ENCODE peak calls at places on chromosome 22, in eight cellular contexts. Y, U, K, E, S, X, F and Q are unnamed samples.

GRCh38 chr22:39725351-39726035 is 154.9 kb downstream of the CACNA1I start:
- DNase-seq in Y (no peak), U (no peak), K (no peak), E (no peak), S (no peak), X (no peak), F (no peak), Q (no peak)

GRCh38 chr22:24321999-24322398 is 51.4 kb downstream of the SPECC1L start:
- DNase-seq in Y (no peak), U (no peak), K (no peak), E (no peak), S (no peak), X (no peak), F (no peak), Q (no peak)

GRCh38 chr22:23035557-23036277 is 34.6 kb upstream of the GNAZ start:
- DNase-seq in Y (no peak), U (no peak), K (no peak), E (no peak), S (no peak), X (no peak), F (no peak), Q (no peak)

GRCh38 chr22:25903294-25903693 is 161.3 kb downstream of the MYO18B start:
- DNase-seq in Y (no peak), U (no peak), K (no peak), E (no peak), S (no peak), X (no peak), F (no peak), Q (no peak)

GRCh38 chr22:46066691-46067090 is 83.6 kb upstream of the PPARA start:
- DNase-seq in Y (peak; percentile 55), U (peak; percentile 20), K (no peak), E (peak; percentile 48), S (no peak), X (peak; percentile 26), F (peak; percentile 42), Q (no peak)

GRCh38 chr22:25475554-25476022 is 88.9 kb upstream of the GRK3 start:
- DNase-seq in Y (no peak), U (peak; percentile 45), K (no peak), E (no peak), S (no peak), X (no peak), F (no peak), Q (peak; percentile 69)

GRCh38 chr22:39349967-39350802 is at the start of gene SYNGR1:
- DNase-seq in Y (no peak), U (peak; percentile 33), K (no peak), E (no peak), S (no peak), X (no peak), F (no peak), Q (no peak)

GRCh38 chr22:26436903-26437515 is 7.9 kb downstream of the ASPHD2 start:
- DNase-seq in Y (no peak), U (no peak), K (no peak), E (no peak), S (no peak), X (no peak), F (peak; percentile 80), Q (no peak)

GRCh38 chr22:24954114-24954463 is 1.6 kb downstream of the KIAA1671 start:
- DNase-seq in Y (no peak), U (no peak), K (no peak), E (no peak), S (no peak), X (no peak), F (peak; percentile 48), Q (no peak)

GRCh38 chr22:19181786-19182471 is 3.4 kb upstream of the SLC25A1 start:
- DNase-seq in Y (no peak), U (no peak), K (no peak), E (no peak), S (no peak), X (no peak), F (peak; percentile 16), Q (no peak)

GRCh38 chr22:22692707-22693530 is 48.5 kb downstream of the GGTLC2 start:
- DNase-seq in Y (no peak), U (no peak), K (no peak), E (no peak), S (peak; percentile 49), X (no peak), F (peak; percentile 90), Q (no peak)

GRCh38 chr22:46010177-46010867 is 33.4 kb upstream of the WNT7B start:
- DNase-seq in Y (peak; percentile 14), U (peak; percentile 16), K (no peak), E (no peak), S (no peak), X (no peak), F (no peak), Q (no peak)

GRCh38 chr22:38766076-38766777 is 10.4 kb upstream of the SUN2 start:
- DNase-seq in Y (peak; percentile 71), U (no peak), K (no peak), E (peak; percentile 84), S (peak; percentile 41), X (no peak), F (peak; percentile 77), Q (no peak)

GRCh38 chr22:26548984-26549383 is 36.7 kb upstream of the TFIP11 start:
- DNase-seq in Y (no peak), U (no peak), K (no peak), E (no peak), S (no peak), X (no peak), F (no peak), Q (no peak)

GRCh38 chr22:49962751-49963646 is 2.4 kb downstream of the PIM3 start:
- DNase-seq in Y (peak; percentile 54), U (peak; percentile 26), K (no peak), E (peak; percentile 74), S (no peak), X (peak; percentile 60), F (peak; percentile 59), Q (no peak)

GRCh38 chr22:30159561-30160353 is 79.5 kb downstream of the HORMAD2 start:
- DNase-seq in Y (no peak), U (no peak), K (peak; percentile 54), E (no peak), S (no peak), X (no peak), F (no peak), Q (peak; percentile 62)

GRCh38 chr22:24500251-24500820 is 5.2 kb downstream of the UPB1 start:
- DNase-seq in Y (no peak), U (no peak), K (no peak), E (no peak), S (no peak), X (no peak), F (no peak), Q (no peak)

GRCh38 chr22:39908737-39909136 is 7.9 kb downstream of the GRAP2 start:
- DNase-seq in Y (no peak), U (no peak), K (no peak), E (no peak), S (no peak), X (no peak), F (no peak), Q (no peak)

GRCh38 chr22:38748487-38749136 is 7.2 kb downstream of the SUN2 start:
- DNase-seq in Y (no peak), U (no peak), K (no peak), E (no peak), S (no peak), X (no peak), F (no peak), Q (no peak)

GRCh38 chr22:23282089-23282501 is 101.8 kb downstream of the BCR start:
- DNase-seq in Y (peak; percentile 40), U (peak; percentile 50), K (no peak), E (peak; percentile 64), S (no peak), X (peak; percentile 95), F (peak; percentile 58), Q (no peak)

GRCh38 chr22:25062378-25063095 is 110.0 kb downstream of the KIAA1671 start:
- DNase-seq in Y (no peak), U (no peak), K (no peak), E (peak; percentile 1), S (peak; percentile 85), X (peak; percentile 56), F (peak; percentile 55), Q (no peak)

DNA sequence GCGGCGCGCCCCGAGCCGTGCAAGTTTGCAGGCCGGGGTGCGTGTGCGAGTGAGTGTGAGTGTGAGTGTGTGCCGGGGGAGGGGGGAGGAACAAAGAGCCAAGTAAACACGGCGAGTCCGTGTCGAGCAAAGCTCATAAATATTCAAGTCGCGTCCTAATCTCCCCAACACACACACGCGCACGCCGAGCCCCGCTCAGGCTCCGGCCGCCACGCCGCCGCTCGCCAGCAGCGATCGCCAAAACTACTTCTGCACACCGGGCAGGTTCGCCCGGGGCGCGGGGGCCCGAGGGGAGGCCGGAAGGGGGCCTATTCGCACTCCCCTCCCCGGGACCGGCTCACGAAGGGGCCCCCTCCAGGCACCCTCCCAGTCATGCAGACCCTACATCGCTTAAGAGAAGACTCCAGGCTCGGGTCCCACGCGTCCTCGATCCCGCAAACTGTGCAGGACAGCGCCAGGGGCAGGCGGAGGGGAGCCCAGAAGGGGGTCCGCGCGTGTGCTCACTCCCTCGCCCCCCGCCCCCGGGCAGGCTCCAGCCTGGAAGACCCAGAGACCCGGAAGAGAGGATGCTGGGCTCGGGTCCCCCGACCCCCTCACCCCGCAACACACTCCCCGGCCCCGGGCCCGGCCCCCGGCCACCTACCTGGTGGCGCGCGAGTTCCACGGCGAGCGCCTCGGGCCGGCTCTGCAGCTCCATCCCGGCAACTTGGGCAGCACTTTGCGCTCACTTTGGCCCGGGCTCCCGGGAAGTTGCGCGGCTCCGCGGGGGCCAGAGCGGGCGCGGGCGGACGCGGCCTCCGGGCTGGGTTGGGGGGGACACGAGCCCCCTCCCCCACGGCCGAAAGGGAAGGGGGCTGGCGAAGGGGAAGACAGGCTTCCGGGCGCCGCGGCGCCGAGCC is 703 bp downstream of the PHF21B start:
- DNase-seq in Y (no peak), U (no peak), K (no peak), E (no peak), S (no peak), X (no peak), F (no peak), Q (no peak)
- H3K4me3 ChIP-seq in Y (peak overlapping the region; percentile 25), U (peak overlapping the region; percentile 70), K (peak overlapping the region; percentile 59), E (peak overlapping the region; percentile 62), S (no peak overlapping the region), X (peak overlapping the region; percentile 76), F (no peak overlapping the region), Q (peak overlapping the region; percentile 51)

DNA sequence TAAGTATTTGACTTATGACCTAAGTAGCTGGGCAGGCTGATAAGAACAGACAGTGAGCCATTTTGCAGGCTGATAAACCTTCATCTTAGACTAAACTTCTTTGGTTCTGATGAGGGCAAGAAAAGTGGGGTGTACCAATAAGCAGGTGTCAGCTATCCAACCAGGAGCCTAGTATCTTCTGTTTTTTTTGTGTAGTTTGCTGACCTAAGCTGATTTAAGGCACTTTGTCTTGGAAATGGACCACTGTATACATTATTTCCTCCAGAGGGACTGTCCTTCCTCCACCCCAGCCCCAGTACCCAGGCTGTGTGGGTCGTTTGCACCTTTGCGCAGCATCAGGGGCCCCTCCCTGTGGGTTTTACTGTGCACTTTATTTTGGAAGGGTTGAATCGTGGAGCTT is 1323.8 kb downstream of the TBC1D22A start:
- DNase-seq in Y (no peak), U (no peak), K (no peak), E (no peak), S (no peak), X (no peak), F (no peak), Q (no peak)
- H3K4me3 ChIP-seq in Y (no peak overlapping the region), U (no peak overlapping the region), K (no peak overlapping the region), E (no peak overlapping the region), S (no peak overlapping the region), X (no peak overlapping the region), F (no peak overlapping the region), Q (no peak overlapping the region)

GRCh38 chr22:44182591-44183588 is 2.2 kb downstream of the PARVG start:
- DNase-seq in Y (peak; percentile 39), U (peak; percentile 61), K (no peak), E (peak; percentile 72), S (peak; percentile 50), X (peak; percentile 89), F (peak; percentile 57), Q (no peak)
- H3K4me3 ChIP-seq in Y (no peak overlapping the region), U (peak overlapping the region; percentile 31), K (no peak overlapping the region), E (peak overlapping the region; percentile 36), S (peak overlapping the region; percentile 61), X (no peak overlapping the region), F (no peak overlapping the region), Q (no peak overlapping the region)

GRCh38 chr22:44020981-44021380 is 3.1 kb upstream of the PARVB start:
- DNase-seq in Y (no peak), U (no peak), K (no peak), E (no peak), S (no peak), X (no peak), F (no peak), Q (no peak)
- H3K4me3 ChIP-seq in Y (no peak overlapping the region), U (no peak overlapping the region), K (no peak overlapping the region), E (no peak overlapping the region), S (no peak overlapping the region), X (no peak overlapping the region), F (no peak overlapping the region), Q (no peak overlapping the region)